ENCODE peak calls at places on chromosome 16, in eight cellular contexts. One of them, this sample, is unnamed.

GRCh38 chr16:89401641-89402445 is 88.5 kb downstream of the ANKRD11 start:
- DNase-seq in lower leg skin: no peak
- DNase-seq in mesothelial cell of epicardium: no peak
- DNase-seq in RWPE1: no peak
- DNase-seq in HFF-Myc: peak
- DNase-seq in lower lobe of right lung: no peak
- DNase-seq in AG04450: no peak
- DNase-seq in uterus: no peak
- DNase-seq in this sample: no peak

GRCh38 chr16:23833960-23834685 is 1.7 kb upstream of the PRKCB start:
- DNase-seq in lower leg skin: no peak
- DNase-seq in mesothelial cell of epicardium: no peak
- DNase-seq in RWPE1: no peak
- DNase-seq in HFF-Myc: no peak
- DNase-seq in lower lobe of right lung: no peak
- DNase-seq in AG04450: no peak
- DNase-seq in uterus: no peak
- DNase-seq in this sample: no peak

GRCh38 chr16:88743693-88744519 is 37.6 kb downstream of the CTU2 start:
- DNase-seq in lower leg skin: peak
- DNase-seq in mesothelial cell of epicardium: peak
- DNase-seq in RWPE1: peak
- DNase-seq in HFF-Myc: no peak
- DNase-seq in lower lobe of right lung: peak
- DNase-seq in AG04450: no peak
- DNase-seq in uterus: peak
- DNase-seq in this sample: peak

GRCh38 chr16:30122621-30123160 is 329 bp downstream of the MAPK3 start:
- DNase-seq in lower leg skin: no peak
- DNase-seq in mesothelial cell of epicardium: no peak
- DNase-seq in RWPE1: no peak
- DNase-seq in HFF-Myc: no peak
- DNase-seq in lower lobe of right lung: no peak
- DNase-seq in AG04450: no peak
- DNase-seq in uterus: no peak
- DNase-seq in this sample: peak

GRCh38 chr16:23532448-23532847 is 22.2 kb upstream of the GGA2 start:
- DNase-seq in lower leg skin: no peak
- DNase-seq in mesothelial cell of epicardium: no peak
- DNase-seq in RWPE1: no peak
- DNase-seq in HFF-Myc: no peak
- DNase-seq in lower lobe of right lung: no peak
- DNase-seq in AG04450: no peak
- DNase-seq in uterus: no peak
- DNase-seq in this sample: no peak

GRCh38 chr16:19294156-19294649 is 8.7 kb downstream of the CLEC19A start:
- DNase-seq in lower leg skin: peak
- DNase-seq in mesothelial cell of epicardium: no peak
- DNase-seq in RWPE1: no peak
- DNase-seq in HFF-Myc: no peak
- DNase-seq in lower lobe of right lung: peak
- DNase-seq in AG04450: no peak
- DNase-seq in uterus: peak
- DNase-seq in this sample: peak

GRCh38 chr16:68444058-68444657 is 4.2 kb downstream of the SMPD3 start:
- DNase-seq in lower leg skin: no peak
- DNase-seq in mesothelial cell of epicardium: peak
- DNase-seq in RWPE1: peak
- DNase-seq in HFF-Myc: no peak
- DNase-seq in lower lobe of right lung: no peak
- DNase-seq in AG04450: no peak
- DNase-seq in uterus: no peak
- DNase-seq in this sample: no peak

GRCh38 chr16:79100456-79100855 is 500.1 kb downstream of the MAF start:
- DNase-seq in lower leg skin: peak
- DNase-seq in mesothelial cell of epicardium: no peak
- DNase-seq in RWPE1: no peak
- DNase-seq in HFF-Myc: no peak
- DNase-seq in lower lobe of right lung: no peak
- DNase-seq in AG04450: no peak
- DNase-seq in uterus: no peak
- DNase-seq in this sample: no peak

GRCh38 chr16:5979905-5980550 is 882.4 kb upstream of the EEF2KMT start:
- DNase-seq in lower leg skin: no peak
- DNase-seq in mesothelial cell of epicardium: no peak
- DNase-seq in RWPE1: no peak
- DNase-seq in HFF-Myc: no peak
- DNase-seq in lower lobe of right lung: no peak
- DNase-seq in AG04450: no peak
- DNase-seq in uterus: no peak
- DNase-seq in this sample: no peak

GRCh38 chr16:68752602-68753001 is 15.5 kb downstream of the CDH1 start:
- DNase-seq in lower leg skin: no peak
- DNase-seq in mesothelial cell of epicardium: no peak
- DNase-seq in RWPE1: no peak
- DNase-seq in HFF-Myc: no peak
- DNase-seq in lower lobe of right lung: no peak
- DNase-seq in AG04450: no peak
- DNase-seq in uterus: no peak
- DNase-seq in this sample: no peak

GRCh38 chr16:20865420-20866126 is 34.6 kb downstream of the DCUN1D3 start:
- DNase-seq in lower leg skin: peak
- DNase-seq in mesothelial cell of epicardium: no peak
- DNase-seq in RWPE1: peak
- DNase-seq in HFF-Myc: peak
- DNase-seq in lower lobe of right lung: no peak
- DNase-seq in AG04450: no peak
- DNase-seq in uterus: no peak
- DNase-seq in this sample: peak

GRCh38 chr16:53695070-53695469 is 8.6 kb downstream of the RPGRIP1L start:
- DNase-seq in lower leg skin: no peak
- DNase-seq in mesothelial cell of epicardium: no peak
- DNase-seq in RWPE1: no peak
- DNase-seq in HFF-Myc: no peak
- DNase-seq in lower lobe of right lung: no peak
- DNase-seq in AG04450: peak
- DNase-seq in uterus: no peak
- DNase-seq in this sample: no peak
- TF ChIP-seq CTCF in lower leg skin: no peak
- TF ChIP-seq CTCF in mesothelial cell of epicardium: no peak
- TF ChIP-seq CTCF in RWPE1: no peak
- TF ChIP-seq CTCF in HFF-Myc: no peak
- TF ChIP-seq CTCF in lower lobe of right lung: no peak
- TF ChIP-seq CTCF in AG04450: no peak
- TF ChIP-seq CTCF in uterus: no peak
- TF ChIP-seq CTCF in this sample: no peak

DNA sequence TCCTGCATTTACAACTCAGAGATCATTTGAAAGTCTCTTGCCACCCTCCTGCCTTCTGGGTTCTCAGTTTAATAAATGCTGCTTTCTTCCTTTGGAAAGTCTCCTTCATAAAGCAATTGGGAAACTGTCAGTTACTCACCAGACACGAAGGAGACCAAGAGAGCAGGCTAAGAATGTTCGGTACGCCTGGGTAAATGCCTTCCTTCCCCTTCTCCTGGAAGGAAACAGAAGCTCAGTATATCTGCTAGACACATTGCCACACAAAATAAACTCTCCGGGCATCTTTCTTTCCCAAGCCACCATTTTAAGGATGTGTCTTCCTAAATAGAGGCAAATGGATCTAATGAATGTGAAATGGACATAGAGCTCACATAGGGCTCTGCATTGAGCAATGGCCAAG is 473.0 kb downstream of the GRIN2A start:
- DNase-seq in lower leg skin: no peak
- DNase-seq in mesothelial cell of epicardium: no peak
- DNase-seq in RWPE1: no peak
- DNase-seq in HFF-Myc: no peak
- DNase-seq in lower lobe of right lung: no peak
- DNase-seq in AG04450: no peak
- DNase-seq in uterus: no peak
- DNase-seq in this sample: no peak
- TF ChIP-seq CTCF in lower leg skin: no peak
- TF ChIP-seq CTCF in mesothelial cell of epicardium: no peak
- TF ChIP-seq CTCF in RWPE1: no peak
- TF ChIP-seq CTCF in HFF-Myc: no peak
- TF ChIP-seq CTCF in lower lobe of right lung: no peak
- TF ChIP-seq CTCF in AG04450: no peak
- TF ChIP-seq CTCF in uterus: no peak
- TF ChIP-seq CTCF in this sample: no peak

DNA sequence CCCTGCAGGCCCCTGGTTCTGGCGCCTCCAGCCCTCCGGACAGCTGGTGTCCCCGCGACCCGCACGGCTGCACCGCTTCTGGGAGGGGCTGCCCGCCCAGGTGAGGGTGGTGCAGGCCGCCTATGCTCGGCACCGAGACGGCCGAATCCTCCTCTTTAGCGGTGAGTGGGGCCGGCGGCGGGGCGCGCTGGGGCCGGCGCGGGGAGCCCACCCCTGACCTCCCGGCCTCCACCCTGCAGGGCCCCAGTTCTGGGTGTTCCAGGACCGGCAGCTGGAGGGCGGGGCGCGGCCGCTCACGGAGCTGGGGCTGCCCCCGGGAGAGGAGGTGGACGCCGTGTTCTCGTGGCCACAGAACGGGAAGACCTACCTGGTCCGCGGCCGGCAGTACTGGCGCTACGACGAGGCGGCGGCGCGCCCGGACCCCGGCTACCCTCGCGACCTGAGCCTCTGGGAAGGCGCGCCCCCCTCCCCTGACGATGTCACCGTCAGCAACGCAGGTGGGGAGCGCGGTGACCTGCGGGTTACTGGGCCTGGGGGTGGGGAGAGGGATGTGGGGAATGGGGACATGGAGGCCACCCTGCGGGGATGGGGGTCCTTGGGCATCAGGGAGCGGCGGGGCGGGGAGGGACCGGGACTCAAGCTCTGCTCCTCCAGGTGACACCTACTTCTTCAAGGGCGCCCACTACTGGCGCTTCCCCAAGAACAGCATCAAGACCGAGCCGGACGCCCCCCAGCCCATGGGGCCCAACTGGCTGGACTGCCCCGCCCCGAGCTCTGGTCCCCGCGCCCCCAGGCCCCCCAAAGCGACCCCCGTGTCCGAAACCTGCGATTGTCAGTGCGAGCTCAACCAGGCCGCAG is 7.0 kb upstream of the IL32 start:
- DNase-seq in lower leg skin: no peak
- DNase-seq in mesothelial cell of epicardium: peak
- DNase-seq in RWPE1: no peak
- DNase-seq in HFF-Myc: no peak
- DNase-seq in lower lobe of right lung: peak
- DNase-seq in AG04450: no peak
- DNase-seq in uterus: no peak
- DNase-seq in this sample: peak
- TF ChIP-seq CTCF in lower leg skin: no peak
- TF ChIP-seq CTCF in mesothelial cell of epicardium: no peak
- TF ChIP-seq CTCF in RWPE1: no peak
- TF ChIP-seq CTCF in HFF-Myc: no peak
- TF ChIP-seq CTCF in lower lobe of right lung: no peak
- TF ChIP-seq CTCF in AG04450: no peak
- TF ChIP-seq CTCF in uterus: no peak
- TF ChIP-seq CTCF in this sample: peak

GRCh38 chr16:81714593-81714992 is 64.5 kb upstream of the PLCG2 start:
- DNase-seq in lower leg skin: no peak
- DNase-seq in mesothelial cell of epicardium: no peak
- DNase-seq in RWPE1: no peak
- DNase-seq in HFF-Myc: no peak
- DNase-seq in lower lobe of right lung: no peak
- DNase-seq in AG04450: no peak
- DNase-seq in uterus: no peak
- DNase-seq in this sample: no peak

GRCh38 chr16:81713796-81714195 is 65.3 kb upstream of the PLCG2 start:
- DNase-seq in lower leg skin: no peak
- DNase-seq in mesothelial cell of epicardium: no peak
- DNase-seq in RWPE1: no peak
- DNase-seq in HFF-Myc: no peak
- DNase-seq in lower lobe of right lung: no peak
- DNase-seq in AG04450: no peak
- DNase-seq in uterus: no peak
- DNase-seq in this sample: no peak

GRCh38 chr16:81712681-81713080 is 66.4 kb upstream of the PLCG2 start:
- DNase-seq in lower leg skin: no peak
- DNase-seq in mesothelial cell of epicardium: no peak
- DNase-seq in RWPE1: no peak
- DNase-seq in HFF-Myc: no peak
- DNase-seq in lower lobe of right lung: no peak
- DNase-seq in AG04450: no peak
- DNase-seq in uterus: no peak
- DNase-seq in this sample: no peak

GRCh38 chr16:81711609-81712329 is 67.3 kb upstream of the PLCG2 start:
- DNase-seq in lower leg skin: no peak
- DNase-seq in mesothelial cell of epicardium: no peak
- DNase-seq in RWPE1: peak
- DNase-seq in HFF-Myc: peak
- DNase-seq in lower lobe of right lung: no peak
- DNase-seq in AG04450: peak
- DNase-seq in uterus: peak
- DNase-seq in this sample: no peak

DNA sequence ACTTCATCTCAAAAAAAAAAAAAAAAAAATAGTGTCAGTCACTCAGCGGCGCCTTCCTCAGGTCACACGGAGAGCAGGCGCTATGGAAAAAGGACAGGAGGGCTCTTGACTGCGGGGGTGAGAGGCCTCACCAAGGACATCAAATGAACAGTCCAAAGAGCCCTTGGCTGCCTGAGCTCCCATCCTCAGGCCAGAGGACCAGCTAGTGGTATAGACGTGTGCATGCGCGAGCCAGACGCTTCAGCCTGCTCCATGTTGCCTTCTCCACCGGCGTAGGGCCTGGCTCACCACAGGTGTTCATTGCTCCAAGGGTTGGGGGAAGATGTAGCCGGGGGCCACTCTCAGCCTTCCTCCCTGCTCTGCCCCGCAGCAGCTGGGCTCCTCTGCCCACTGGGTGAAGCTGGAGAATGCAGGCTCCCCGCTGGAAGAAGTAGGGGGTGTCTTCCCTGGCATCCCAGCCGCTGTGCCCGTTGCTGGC is 65.8 kb upstream of the PLCG2 start:
- DNase-seq in lower leg skin: no peak
- DNase-seq in mesothelial cell of epicardium: no peak
- DNase-seq in RWPE1: no peak
- DNase-seq in HFF-Myc: no peak
- DNase-seq in lower lobe of right lung: no peak
- DNase-seq in AG04450: no peak
- DNase-seq in uterus: no peak
- DNase-seq in this sample: no peak
- TF ChIP-seq CTCF in lower leg skin: no peak
- TF ChIP-seq CTCF in mesothelial cell of epicardium: no peak
- TF ChIP-seq CTCF in RWPE1: no peak
- TF ChIP-seq CTCF in HFF-Myc: no peak
- TF ChIP-seq CTCF in lower lobe of right lung: no peak
- TF ChIP-seq CTCF in AG04450: no peak
- TF ChIP-seq CTCF in uterus: no peak
- TF ChIP-seq CTCF in this sample: no peak

This sample was measured in GM13977.